ENCODE peak calls at places on chromosome 4, in ten cellular contexts. Q is fibroblast of lung, Z is upper lobe of right lung, J is astrocyte, E is foreskin keratinocyte, V is PC-3, G is left ventricle myocardium inferior, N is tibial artery, W is hepatocyte, K is HCT116. C is an unnamed sample.

GRCh38 chr4:91092398-91092955 is 965.3 kb downstream of the CCSER1 start:
- DNase-seq in E (peak; percentile 48), N (no peak), G (no peak), V (peak; percentile 61), W (no peak), Z (no peak), Q (no peak), K (no peak), J (no peak), C (no peak)

GRCh38 chr4:2284161-2284933 is 22.4 kb upstream of the MXD4 start:
- DNase-seq in W (no peak), G (peak; percentile 5), Z (peak; percentile 44), J (no peak), K (no peak), V (no peak), N (no peak), E (no peak), Q (no peak), C (no peak)

GRCh38 chr4:125780159-125780558 is 465.4 kb downstream of the FAT4 start:
- DNase-seq in Z (no peak), J (peak; percentile 4), Q (peak; percentile 43), K (no peak), E (no peak), V (no peak), N (no peak), G (no peak), W (no peak), C (no peak)

GRCh38 chr4:7933631-7934510 is 5.8 kb downstream of the AFAP1 start:
- DNase-seq in Z (no peak), E (no peak), W (no peak), G (no peak), Q (no peak), V (no peak), K (no peak), J (peak; percentile 67), N (no peak), C (no peak)

GRCh38 chr4:54961357-54961975 is 163.9 kb downstream of the KDR start:
- DNase-seq in W (peak; percentile 44), Q (peak; percentile 56), Z (no peak), K (peak; percentile 21), J (peak; percentile 16), G (no peak), E (no peak), N (no peak), V (peak; percentile 66), C (no peak)

GRCh38 chr4:40425799-40426574 is 90.9 kb downstream of the CHRNA9 start:
- DNase-seq in W (no peak), E (no peak), Q (no peak), Z (no peak), N (no peak), G (no peak), V (no peak), J (no peak), K (no peak), C (no peak)

GRCh38 chr4:67566335-67566734 is 7.8 kb downstream of the STAP1 start:
- DNase-seq in V (no peak), G (no peak), K (no peak), E (no peak), Q (no peak), W (no peak), N (no peak), Z (no peak), J (no peak), C (no peak)

GRCh38 chr4:167034983-167035382 is 199.3 kb downstream of the SPOCK3 start:
- DNase-seq in K (no peak), Z (no peak), J (no peak), W (no peak), Q (no peak), N (no peak), V (no peak), G (no peak), E (no peak), C (no peak)

GRCh38 chr4:127856485-127857447 is 23.9 kb upstream of the PLK4 start:
- DNase-seq in K (no peak), V (peak; percentile 56), Z (no peak), G (no peak), N (no peak), W (peak; percentile 20), J (peak; percentile 95), E (peak; percentile 94), Q (peak; percentile 92), C (no peak)

GRCh38 chr4:176150283-176150682 is 45.1 kb downstream of the SPATA4 start:
- DNase-seq in W (peak; percentile 10), Q (peak; percentile 72), Z (no peak), K (peak; percentile 23), N (no peak), V (peak; percentile 47), J (peak; percentile 17), G (no peak), E (no peak), C (no peak)

GRCh38 chr4:153594208-153594607 is 89.9 kb upstream of the TLR2 start:
- DNase-seq in W (peak; percentile 25), Z (no peak), N (no peak), Q (no peak), V (peak; percentile 31), E (peak; percentile 10), J (peak; percentile 68), K (no peak), G (no peak), C (peak; percentile 39)

GRCh38 chr4:3291969-3292570 is 751 bp upstream of the RGS12 start:
- DNase-seq in Z (peak; percentile 90), W (peak; percentile 80), E (no peak), J (peak; percentile 11), G (peak; percentile 68), K (peak; percentile 8), N (peak; percentile 54), V (peak; percentile 52), Q (peak; percentile 20), C (peak; percentile 65)

GRCh38 chr4:18042754-18043153 is 21.2 kb upstream of the LCORL start:
- DNase-seq in G (no peak), E (no peak), Z (no peak), N (no peak), W (no peak), K (peak; percentile 19), V (peak; percentile 25), Q (no peak), J (no peak), C (no peak)

GRCh38 chr4:8537041-8537461 is 43.1 kb upstream of the GPR78 start:
- DNase-seq in N (peak; percentile 70), Q (peak; percentile 79), V (peak; percentile 93), Z (no peak), E (peak; percentile 69), J (peak; percentile 79), W (peak; percentile 73), G (no peak), K (peak; percentile 58), C (peak; percentile 76)

GRCh38 chr4:41644288-41644914 is 104.1 kb downstream of the PHOX2B start:
- DNase-seq in E (no peak), V (no peak), N (peak; percentile 61), W (peak; percentile 84), G (peak; percentile 77), Q (peak; percentile 66), Z (peak; percentile 87), K (no peak), J (peak; percentile 41), C (peak; percentile 63)

GRCh38 chr4:89681671-89682070 is 155.3 kb downstream of the SNCA start:
- DNase-seq in K (no peak), E (no peak), V (no peak), N (no peak), W (no peak), Z (no peak), Q (no peak), J (no peak), G (no peak), C (no peak)

GRCh38 chr4:26152051-26152450 is 168.8 kb upstream of the RBPJ start:
- DNase-seq in V (no peak), J (no peak), E (no peak), N (no peak), Q (no peak), W (no peak), G (no peak), K (no peak), Z (no peak), C (no peak)

GRCh38 chr4:101885574-101885973 is 95.0 kb downstream of the BANK1 start:
- DNase-seq in E (no peak), Q (no peak), V (peak; percentile 81), N (no peak), W (peak; percentile 26), K (no peak), J (no peak), Z (no peak), G (no peak), C (no peak)

GRCh38 chr4:84901173-84901572 is 65.3 kb downstream of the WDFY3 start:
- DNase-seq in W (no peak), V (no peak), Q (no peak), G (no peak), E (no peak), K (no peak), N (no peak), J (no peak), Z (no peak), C (no peak)

GRCh38 chr4:15232725-15233597 is 194.9 kb upstream of the C1QTNF7 start:
- DNase-seq in N (no peak), G (no peak), Z (no peak), E (peak; percentile 60), J (peak; percentile 85), V (peak; percentile 2), W (peak; percentile 25), Q (peak; percentile 68), K (no peak), C (no peak)
- H3K27ac ChIP-seq in N (peak overlapping the region; percentile 68), G (peak overlapping the region; percentile 61), Z (no peak overlapping the region), E (peak overlapping the region; percentile 48), J (peak overlapping the region; percentile 89), V (no peak overlapping the region), W (peak overlapping the region; percentile 49), Q (peak overlapping the region; percentile 92), K (no peak overlapping the region), C (no peak overlapping the region)

GRCh38 chr4:87026795-87027495 is 92.1 kb downstream of the AFF1 start:
- DNase-seq in V (no peak), Q (no peak), N (no peak), W (no peak), E (no peak), G (no peak), J (no peak), K (no peak), Z (no peak), C (no peak)
- H3K4me1 ChIP-seq in V (no peaks in the 10 kb centered on the region), Q (peaks cover 12% of the 10 kb centered on the region), N (peaks cover 95% of the 10 kb centered on the region), W (peaks cover 40% of the 10 kb centered on the region), E (peaks cover 12% of the 10 kb centered on the region), G (peaks cover 98% of the 10 kb centered on the region), J (peaks cover 10% of the 10 kb centered on the region), K (no peaks in the 10 kb centered on the region), Z (peaks cover 88% of the 10 kb centered on the region), C (peaks cover 17% of the 10 kb centered on the region)

DNA sequence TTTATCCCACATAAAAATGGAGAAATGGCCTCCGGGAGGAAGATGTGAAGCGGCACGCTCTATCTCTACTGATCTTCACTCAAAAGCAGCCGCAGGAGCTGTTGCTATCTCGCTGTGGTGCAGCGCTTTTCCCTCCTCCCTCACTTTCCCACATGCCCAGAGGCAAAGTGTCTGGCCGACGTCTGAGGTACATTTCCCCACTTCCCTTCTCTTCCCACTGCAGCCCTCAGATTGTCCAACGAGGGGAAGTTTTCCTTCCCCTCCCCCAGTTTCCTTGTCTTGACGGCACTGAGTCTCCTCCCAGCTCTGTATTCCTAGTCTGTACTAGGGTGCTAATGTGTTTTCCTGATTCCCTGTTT is 662 bp upstream of the COL25A1 start:
- DNase-seq in G (no peak), Q (peak; percentile 10), K (no peak), Z (peak; percentile 61), W (peak; percentile 35), E (peak; percentile 3), N (peak; percentile 22), V (no peak), J (peak; percentile 25), C (no peak)
- H3K27ac ChIP-seq in G (peak overlapping the region; percentile 72), Q (no peak overlapping the region), K (no peak overlapping the region), Z (no peak overlapping the region), W (no peak overlapping the region), E (no peak overlapping the region), N (peak overlapping the region; percentile 13), V (no peak overlapping the region), J (no peak overlapping the region), C (peak overlapping the region; percentile 23)

GRCh38 chr4:37664696-37665095 is 21.5 kb downstream of the RELL1 start:
- DNase-seq in K (no peak), Q (no peak), W (no peak), Z (no peak), V (no peak), G (no peak), J (no peak), E (no peak), N (no peak), C (no peak)
- H3K4me1 ChIP-seq in K (peaks cover 43% of the 10 kb centered on the region), Q (peaks cover 25% of the 10 kb centered on the region), W (peaks cover 53% of the 10 kb centered on the region), Z (peaks cover 66% of the 10 kb centered on the region), V (peaks cover 18% of the 10 kb centered on the region), G (peaks cover 81% of the 10 kb centered on the region), J (peaks cover 48% of the 10 kb centered on the region), E (peaks cover 33% of the 10 kb centered on the region), N (peaks cover 65% of the 10 kb centered on the region), C (peaks cover 14% of the 10 kb centered on the region)

C was measured in breast epithelium.